ENCODE peak calls at places on chromosomes 7 and 10, in eight cellular contexts. One of them, this sample, is unnamed. For H3K4me1, the result is how much of the 10 kb centered on the place peaks cover.

GRCh38 chr10:95395947-95396449 is 105.2 kb upstream of the PDLIM1 start:
- DNase-seq in right cardiac atrium: peak
- DNase-seq in aorta: peak
- DNase-seq in naive thymus-derived CD4-positive, alpha-beta T cell: no peak
- DNase-seq in A549: no peak
- DNase-seq in ascending aorta: no peak
- DNase-seq in GM23248: no peak
- DNase-seq in tibial artery: no peak
- DNase-seq in this sample: peak

GRCh38 chr7:116802784-116803183 is 59.6 kb upstream of the CAPZA2 start:
- DNase-seq in naive thymus-derived CD4-positive, alpha-beta T cell: peak
- DNase-seq in aorta: no peak
- DNase-seq in GM23248: peak
- DNase-seq in A549: peak
- DNase-seq in right cardiac atrium: no peak
- DNase-seq in tibial artery: no peak
- DNase-seq in ascending aorta: no peak
- DNase-seq in this sample: no peak

GRCh38 chr10:72694476-72695369 is 2.8 kb downstream of the MCU start:
- DNase-seq in right cardiac atrium: no peak
- DNase-seq in tibial artery: no peak
- DNase-seq in A549: peak
- DNase-seq in ascending aorta: no peak
- DNase-seq in GM23248: peak
- DNase-seq in aorta: no peak
- DNase-seq in naive thymus-derived CD4-positive, alpha-beta T cell: no peak
- DNase-seq in this sample: peak

GRCh38 chr10:58237014-58237830 is 30.5 kb downstream of the IPMK start:
- DNase-seq in right cardiac atrium: no peak
- DNase-seq in ascending aorta: no peak
- DNase-seq in aorta: no peak
- DNase-seq in A549: peak
- DNase-seq in GM23248: peak
- DNase-seq in tibial artery: no peak
- DNase-seq in naive thymus-derived CD4-positive, alpha-beta T cell: no peak
- DNase-seq in this sample: no peak

GRCh38 chr10:17169807-17170206 is 31.7 kb downstream of the TRDMT1 start:
- DNase-seq in GM23248: no peak
- DNase-seq in aorta: no peak
- DNase-seq in naive thymus-derived CD4-positive, alpha-beta T cell: no peak
- DNase-seq in ascending aorta: no peak
- DNase-seq in A549: no peak
- DNase-seq in tibial artery: no peak
- DNase-seq in right cardiac atrium: no peak
- DNase-seq in this sample: no peak

GRCh38 chr7:122132341-122132740 is 11.7 kb downstream of the AASS start:
- DNase-seq in ascending aorta: no peak
- DNase-seq in aorta: no peak
- DNase-seq in right cardiac atrium: no peak
- DNase-seq in naive thymus-derived CD4-positive, alpha-beta T cell: no peak
- DNase-seq in tibial artery: no peak
- DNase-seq in A549: no peak
- DNase-seq in GM23248: peak
- DNase-seq in this sample: no peak

GRCh38 chr7:130987092-130987491 is 253.1 kb upstream of the KLF14 start:
- DNase-seq in aorta: no peak
- DNase-seq in tibial artery: no peak
- DNase-seq in ascending aorta: no peak
- DNase-seq in naive thymus-derived CD4-positive, alpha-beta T cell: no peak
- DNase-seq in GM23248: no peak
- DNase-seq in A549: no peak
- DNase-seq in right cardiac atrium: no peak
- DNase-seq in this sample: no peak

GRCh38 chr7:22672892-22673637 is 53.9 kb upstream of the IL6 start:
- DNase-seq in naive thymus-derived CD4-positive, alpha-beta T cell: no peak
- DNase-seq in GM23248: no peak
- DNase-seq in aorta: no peak
- DNase-seq in ascending aorta: no peak
- DNase-seq in tibial artery: no peak
- DNase-seq in A549: peak
- DNase-seq in right cardiac atrium: no peak
- DNase-seq in this sample: no peak

GRCh38 chr7:149147730-149148653 is 739 bp downstream of the ZNF398 start:
- DNase-seq in naive thymus-derived CD4-positive, alpha-beta T cell: peak
- DNase-seq in aorta: peak
- DNase-seq in ascending aorta: peak
- DNase-seq in right cardiac atrium: peak
- DNase-seq in tibial artery: peak
- DNase-seq in A549: peak
- DNase-seq in GM23248: peak
- DNase-seq in this sample: peak

GRCh38 chr10:58086763-58087150 is 180.9 kb downstream of the IPMK start:
- DNase-seq in A549: no peak
- DNase-seq in tibial artery: no peak
- DNase-seq in aorta: no peak
- DNase-seq in naive thymus-derived CD4-positive, alpha-beta T cell: no peak
- DNase-seq in right cardiac atrium: no peak
- DNase-seq in ascending aorta: no peak
- DNase-seq in GM23248: no peak
- DNase-seq in this sample: no peak

GRCh38 chr7:117673367-117673766 is 193.5 kb downstream of the CFTR start:
- DNase-seq in GM23248: peak
- DNase-seq in A549: no peak
- DNase-seq in right cardiac atrium: peak
- DNase-seq in naive thymus-derived CD4-positive, alpha-beta T cell: no peak
- DNase-seq in tibial artery: no peak
- DNase-seq in ascending aorta: no peak
- DNase-seq in aorta: no peak
- DNase-seq in this sample: no peak

GRCh38 chr7:22357311-22358175 is 589 bp upstream of the RAPGEF5 start:
- DNase-seq in ascending aorta: no peak
- DNase-seq in aorta: no peak
- DNase-seq in GM23248: peak
- DNase-seq in right cardiac atrium: peak
- DNase-seq in A549: peak
- DNase-seq in tibial artery: no peak
- DNase-seq in naive thymus-derived CD4-positive, alpha-beta T cell: no peak
- DNase-seq in this sample: peak

GRCh38 chr10:18230794-18231193 is 90.6 kb downstream of the CACNB2 start:
- DNase-seq in naive thymus-derived CD4-positive, alpha-beta T cell: no peak
- DNase-seq in GM23248: peak
- DNase-seq in ascending aorta: no peak
- DNase-seq in tibial artery: no peak
- DNase-seq in A549: no peak
- DNase-seq in right cardiac atrium: no peak
- DNase-seq in aorta: no peak
- DNase-seq in this sample: no peak

GRCh38 chr10:71856619-71857018 is 5.6 kb upstream of the PSAP start:
- DNase-seq in right cardiac atrium: no peak
- DNase-seq in tibial artery: no peak
- DNase-seq in A549: no peak
- DNase-seq in GM23248: no peak
- DNase-seq in ascending aorta: no peak
- DNase-seq in naive thymus-derived CD4-positive, alpha-beta T cell: no peak
- DNase-seq in aorta: peak
- DNase-seq in this sample: no peak

GRCh38 chr10:34558093-34558492 is 257.0 kb downstream of the PARD3 start:
- DNase-seq in GM23248: no peak
- DNase-seq in ascending aorta: no peak
- DNase-seq in right cardiac atrium: no peak
- DNase-seq in aorta: no peak
- DNase-seq in A549: no peak
- DNase-seq in naive thymus-derived CD4-positive, alpha-beta T cell: no peak
- DNase-seq in tibial artery: no peak
- DNase-seq in this sample: no peak

GRCh38 chr7:152673902-152674301 is 2.0 kb downstream of the XRCC2 start:
- DNase-seq in right cardiac atrium: no peak
- DNase-seq in ascending aorta: no peak
- DNase-seq in A549: no peak
- DNase-seq in naive thymus-derived CD4-positive, alpha-beta T cell: no peak
- DNase-seq in tibial artery: no peak
- DNase-seq in GM23248: no peak
- DNase-seq in aorta: no peak
- DNase-seq in this sample: no peak

GRCh38 chr7:152678133-152678645 is 2.2 kb upstream of the XRCC2 start:
- DNase-seq in A549: no peak
- DNase-seq in aorta: no peak
- DNase-seq in tibial artery: no peak
- DNase-seq in naive thymus-derived CD4-positive, alpha-beta T cell: no peak
- DNase-seq in right cardiac atrium: no peak
- DNase-seq in GM23248: no peak
- DNase-seq in ascending aorta: no peak
- DNase-seq in this sample: no peak

GRCh38 chr7:152672626-152673025 is 3.3 kb downstream of the XRCC2 start:
- DNase-seq in tibial artery: no peak
- DNase-seq in right cardiac atrium: no peak
- DNase-seq in naive thymus-derived CD4-positive, alpha-beta T cell: no peak
- DNase-seq in GM23248: no peak
- DNase-seq in aorta: no peak
- DNase-seq in ascending aorta: no peak
- DNase-seq in A549: no peak
- DNase-seq in this sample: no peak

GRCh38 chr7:152675761-152676636 is at the start of gene XRCC2:
- DNase-seq in right cardiac atrium: peak
- DNase-seq in aorta: peak
- DNase-seq in ascending aorta: peak
- DNase-seq in GM23248: peak
- DNase-seq in naive thymus-derived CD4-positive, alpha-beta T cell: peak
- DNase-seq in A549: peak
- DNase-seq in tibial artery: peak
- DNase-seq in this sample: peak

GRCh38 chr7:152674860-152675760 is 831 bp downstream of the XRCC2 start:
- DNase-seq in tibial artery: no peak
- DNase-seq in ascending aorta: no peak
- DNase-seq in aorta: no peak
- DNase-seq in right cardiac atrium: no peak
- DNase-seq in GM23248: peak
- DNase-seq in naive thymus-derived CD4-positive, alpha-beta T cell: no peak
- DNase-seq in A549: peak
- DNase-seq in this sample: no peak
- H3K27ac ChIP-seq in tibial artery: no peak
- H3K27ac ChIP-seq in ascending aorta: no peak
- H3K27ac ChIP-seq in aorta: no peak
- H3K27ac ChIP-seq in right cardiac atrium: no peak
- H3K27ac ChIP-seq in GM23248: no peak
- H3K27ac ChIP-seq in naive thymus-derived CD4-positive, alpha-beta T cell: peak
- H3K27ac ChIP-seq in A549: peak
- H3K27ac ChIP-seq in this sample: no peak

GRCh38 chr10:125060038-125060437 is 100.3 kb downstream of the CTBP2 start:
- DNase-seq in A549: no peak
- DNase-seq in ascending aorta: peak
- DNase-seq in right cardiac atrium: no peak
- DNase-seq in GM23248: peak
- DNase-seq in naive thymus-derived CD4-positive, alpha-beta T cell: no peak
- DNase-seq in aorta: no peak
- DNase-seq in tibial artery: no peak
- DNase-seq in this sample: no peak

GRCh38 chr10:125054664-125055273 is 105.6 kb downstream of the CTBP2 start:
- DNase-seq in tibial artery: no peak
- DNase-seq in aorta: no peak
- DNase-seq in GM23248: no peak
- DNase-seq in right cardiac atrium: no peak
- DNase-seq in naive thymus-derived CD4-positive, alpha-beta T cell: no peak
- DNase-seq in ascending aorta: no peak
- DNase-seq in A549: no peak
- DNase-seq in this sample: no peak

GRCh38 chr10:125057158-125058001 is 103.0 kb downstream of the CTBP2 start:
- DNase-seq in GM23248: peak
- DNase-seq in A549: no peak
- DNase-seq in right cardiac atrium: peak
- DNase-seq in ascending aorta: peak
- DNase-seq in aorta: peak
- DNase-seq in naive thymus-derived CD4-positive, alpha-beta T cell: no peak
- DNase-seq in tibial artery: peak
- DNase-seq in this sample: peak

GRCh38 chr10:125054216-125054615 is 106.1 kb downstream of the CTBP2 start:
- DNase-seq in right cardiac atrium: no peak
- DNase-seq in A549: no peak
- DNase-seq in naive thymus-derived CD4-positive, alpha-beta T cell: no peak
- DNase-seq in ascending aorta: no peak
- DNase-seq in tibial artery: no peak
- DNase-seq in GM23248: no peak
- DNase-seq in aorta: no peak
- DNase-seq in this sample: no peak

GRCh38 chr10:125056161-125057132 is 103.9 kb downstream of the CTBP2 start:
- DNase-seq in right cardiac atrium: no peak
- DNase-seq in naive thymus-derived CD4-positive, alpha-beta T cell: no peak
- DNase-seq in ascending aorta: no peak
- DNase-seq in tibial artery: no peak
- DNase-seq in GM23248: no peak
- DNase-seq in A549: no peak
- DNase-seq in aorta: no peak
- DNase-seq in this sample: no peak
- H3K4me1 ChIP-seq in right cardiac atrium: under half
- H3K4me1 ChIP-seq in naive thymus-derived CD4-positive, alpha-beta T cell: under half
- H3K4me1 ChIP-seq in ascending aorta: half or more
- H3K4me1 ChIP-seq in tibial artery: half or more
- H3K4me1 ChIP-seq in GM23248: under half
- H3K4me1 ChIP-seq in A549: under half
- H3K4me1 ChIP-seq in aorta: under half
- H3K4me1 ChIP-seq in this sample: half or more

DNA sequence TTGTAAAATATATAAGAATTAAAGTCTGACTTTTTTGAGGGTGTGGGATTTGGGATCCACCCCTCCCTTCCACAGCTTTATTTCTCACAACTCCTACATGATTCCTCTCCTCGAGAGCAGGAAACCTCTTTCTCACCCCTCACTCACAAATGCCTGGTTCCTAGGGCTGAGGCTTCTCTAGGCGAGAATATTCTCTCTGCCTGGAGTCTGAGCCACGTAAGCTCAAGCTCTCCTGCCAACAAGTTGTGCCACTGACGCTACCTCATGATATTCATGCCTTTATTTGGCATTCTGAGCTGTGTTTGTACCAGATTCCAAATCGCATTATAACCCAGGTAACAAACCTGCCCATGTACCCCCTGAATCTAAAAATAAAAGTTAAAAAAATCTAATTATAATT is 20.8 kb upstream of the FAM180A start:
- DNase-seq in A549: no peak
- DNase-seq in tibial artery: no peak
- DNase-seq in naive thymus-derived CD4-positive, alpha-beta T cell: no peak
- DNase-seq in GM23248: no peak
- DNase-seq in aorta: peak
- DNase-seq in right cardiac atrium: no peak
- DNase-seq in ascending aorta: no peak
- DNase-seq in this sample: peak
- H3K27ac ChIP-seq in A549: no peak
- H3K27ac ChIP-seq in tibial artery: peak
- H3K27ac ChIP-seq in naive thymus-derived CD4-positive, alpha-beta T cell: no peak
- H3K27ac ChIP-seq in GM23248: no peak
- H3K27ac ChIP-seq in aorta: no peak
- H3K27ac ChIP-seq in right cardiac atrium: peak
- H3K27ac ChIP-seq in ascending aorta: peak
- H3K27ac ChIP-seq in this sample: peak

DNA sequence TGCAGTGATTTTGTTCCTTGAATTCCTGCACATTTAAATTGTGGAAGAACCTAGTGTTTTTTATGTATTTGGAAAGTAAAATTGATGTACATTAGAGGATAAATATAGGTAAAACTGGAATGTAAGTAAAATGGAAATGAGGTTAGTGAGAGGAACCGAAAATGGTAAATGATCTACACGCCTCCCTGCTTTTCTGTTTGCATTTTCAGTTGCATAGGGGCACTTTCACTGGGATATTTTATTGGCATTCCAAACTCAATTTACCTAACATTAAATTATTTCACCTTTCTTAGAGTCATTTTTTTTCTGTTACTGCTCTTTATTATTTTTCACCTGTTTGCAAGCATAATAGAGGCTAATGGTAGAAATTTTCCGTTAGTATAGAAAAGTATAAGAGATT is 8.0 kb downstream of the CDK13 start:
- DNase-seq in GM23248: no peak
- DNase-seq in ascending aorta: no peak
- DNase-seq in right cardiac atrium: no peak
- DNase-seq in tibial artery: no peak
- DNase-seq in A549: no peak
- DNase-seq in naive thymus-derived CD4-positive, alpha-beta T cell: no peak
- DNase-seq in aorta: no peak
- DNase-seq in this sample: no peak
- H3K4me1 ChIP-seq in GM23248: under half
- H3K4me1 ChIP-seq in ascending aorta: under half
- H3K4me1 ChIP-seq in right cardiac atrium: under half
- H3K4me1 ChIP-seq in tibial artery: half or more
- H3K4me1 ChIP-seq in A549: under half
- H3K4me1 ChIP-seq in naive thymus-derived CD4-positive, alpha-beta T cell: under half
- H3K4me1 ChIP-seq in aorta: under half
- H3K4me1 ChIP-seq in this sample: under half